ENCODE peak calls at places on chromosomes 11 and 22, in ten cellular contexts. One of them, this sample, is unnamed. For H3K27me3, the result is how much of the 10 kb centered on the place peaks cover.

GRCh38 chr11:26730711-26731460 is 9.0 kb upstream of the SLC5A12 start:
- DNase-seq in lung: no peak
- DNase-seq in CD8-positive, alpha-beta T cell: no peak
- DNase-seq in upper lobe of left lung: no peak
- DNase-seq in CD8-positive, alpha-beta memory T cell: no peak
- DNase-seq in right lobe of liver: no peak
- DNase-seq in naive thymus-derived CD4-positive, alpha-beta T cell: no peak
- DNase-seq in fibroblast of lung: peak
- DNase-seq in adrenal gland: no peak
- DNase-seq in IMR-90: peak
- DNase-seq in this sample: no peak

GRCh38 chr11:26229270-26229669 is 102.7 kb upstream of the ANO3 start:
- DNase-seq in right lobe of liver: no peak
- DNase-seq in CD8-positive, alpha-beta T cell: no peak
- DNase-seq in naive thymus-derived CD4-positive, alpha-beta T cell: no peak
- DNase-seq in fibroblast of lung: peak
- DNase-seq in CD8-positive, alpha-beta memory T cell: no peak
- DNase-seq in lung: no peak
- DNase-seq in adrenal gland: no peak
- DNase-seq in IMR-90: peak
- DNase-seq in upper lobe of left lung: no peak
- DNase-seq in this sample: no peak

GRCh38 chr11:16154715-16155396 is 201.5 kb downstream of the SOX6 start:
- DNase-seq in CD8-positive, alpha-beta T cell: no peak
- DNase-seq in lung: peak
- DNase-seq in adrenal gland: no peak
- DNase-seq in upper lobe of left lung: no peak
- DNase-seq in naive thymus-derived CD4-positive, alpha-beta T cell: no peak
- DNase-seq in right lobe of liver: no peak
- DNase-seq in IMR-90: no peak
- DNase-seq in CD8-positive, alpha-beta memory T cell: no peak
- DNase-seq in fibroblast of lung: no peak
- DNase-seq in this sample: no peak

GRCh38 chr11:64834723-64835615 is 9.5 kb downstream of the CDC42BPG start:
- DNase-seq in right lobe of liver: no peak
- DNase-seq in IMR-90: no peak
- DNase-seq in fibroblast of lung: no peak
- DNase-seq in adrenal gland: peak
- DNase-seq in CD8-positive, alpha-beta T cell: no peak
- DNase-seq in CD8-positive, alpha-beta memory T cell: no peak
- DNase-seq in upper lobe of left lung: peak
- DNase-seq in naive thymus-derived CD4-positive, alpha-beta T cell: no peak
- DNase-seq in lung: peak
- DNase-seq in this sample: no peak

GRCh38 chr22:50267591-50268390 is 2.4 kb downstream of the MAPK11 start:
- DNase-seq in adrenal gland: peak
- DNase-seq in right lobe of liver: peak
- DNase-seq in IMR-90: peak
- DNase-seq in lung: peak
- DNase-seq in upper lobe of left lung: peak
- DNase-seq in CD8-positive, alpha-beta memory T cell: no peak
- DNase-seq in naive thymus-derived CD4-positive, alpha-beta T cell: peak
- DNase-seq in fibroblast of lung: peak
- DNase-seq in CD8-positive, alpha-beta T cell: no peak
- DNase-seq in this sample: peak

GRCh38 chr22:45742866-45743450 is 71.3 kb downstream of the ATXN10 start:
- DNase-seq in upper lobe of left lung: no peak
- DNase-seq in CD8-positive, alpha-beta T cell: no peak
- DNase-seq in fibroblast of lung: peak
- DNase-seq in IMR-90: peak
- DNase-seq in lung: peak
- DNase-seq in CD8-positive, alpha-beta memory T cell: no peak
- DNase-seq in right lobe of liver: peak
- DNase-seq in adrenal gland: peak
- DNase-seq in naive thymus-derived CD4-positive, alpha-beta T cell: no peak
- DNase-seq in this sample: no peak

GRCh38 chr22:29072193-29072978 is 449 bp upstream of the KREMEN1 start:
- DNase-seq in lung: peak
- DNase-seq in right lobe of liver: peak
- DNase-seq in fibroblast of lung: peak
- DNase-seq in CD8-positive, alpha-beta memory T cell: peak
- DNase-seq in naive thymus-derived CD4-positive, alpha-beta T cell: peak
- DNase-seq in CD8-positive, alpha-beta T cell: peak
- DNase-seq in upper lobe of left lung: peak
- DNase-seq in IMR-90: peak
- DNase-seq in adrenal gland: peak
- DNase-seq in this sample: peak

GRCh38 chr11:128714121-128714520 is 20.2 kb downstream of the FLI1 start:
- DNase-seq in naive thymus-derived CD4-positive, alpha-beta T cell: no peak
- DNase-seq in right lobe of liver: peak
- DNase-seq in CD8-positive, alpha-beta memory T cell: no peak
- DNase-seq in IMR-90: no peak
- DNase-seq in upper lobe of left lung: no peak
- DNase-seq in adrenal gland: no peak
- DNase-seq in lung: no peak
- DNase-seq in fibroblast of lung: no peak
- DNase-seq in CD8-positive, alpha-beta T cell: no peak
- DNase-seq in this sample: no peak

GRCh38 chr11:19091366-19091765 is 25.6 kb upstream of the ZDHHC13 start:
- DNase-seq in lung: no peak
- DNase-seq in adrenal gland: no peak
- DNase-seq in CD8-positive, alpha-beta T cell: no peak
- DNase-seq in naive thymus-derived CD4-positive, alpha-beta T cell: no peak
- DNase-seq in IMR-90: no peak
- DNase-seq in upper lobe of left lung: no peak
- DNase-seq in right lobe of liver: no peak
- DNase-seq in CD8-positive, alpha-beta memory T cell: no peak
- DNase-seq in fibroblast of lung: no peak
- DNase-seq in this sample: no peak

GRCh38 chr22:43232445-43232844 is 45.5 kb upstream of the TTLL12 start:
- DNase-seq in upper lobe of left lung: no peak
- DNase-seq in CD8-positive, alpha-beta memory T cell: no peak
- DNase-seq in lung: no peak
- DNase-seq in IMR-90: no peak
- DNase-seq in fibroblast of lung: no peak
- DNase-seq in adrenal gland: no peak
- DNase-seq in naive thymus-derived CD4-positive, alpha-beta T cell: no peak
- DNase-seq in right lobe of liver: peak
- DNase-seq in CD8-positive, alpha-beta T cell: no peak
- DNase-seq in this sample: no peak

GRCh38 chr11:115146425-115146824 is 357.8 kb downstream of the CADM1 start:
- DNase-seq in upper lobe of left lung: no peak
- DNase-seq in lung: no peak
- DNase-seq in adrenal gland: no peak
- DNase-seq in naive thymus-derived CD4-positive, alpha-beta T cell: no peak
- DNase-seq in CD8-positive, alpha-beta T cell: no peak
- DNase-seq in fibroblast of lung: no peak
- DNase-seq in CD8-positive, alpha-beta memory T cell: no peak
- DNase-seq in IMR-90: no peak
- DNase-seq in right lobe of liver: no peak
- DNase-seq in this sample: no peak

GRCh38 chr11:1603629-1604028 is 4.6 kb downstream of the KRTAP5-3 start:
- DNase-seq in right lobe of liver: no peak
- DNase-seq in CD8-positive, alpha-beta T cell: no peak
- DNase-seq in upper lobe of left lung: no peak
- DNase-seq in IMR-90: no peak
- DNase-seq in lung: no peak
- DNase-seq in CD8-positive, alpha-beta memory T cell: no peak
- DNase-seq in adrenal gland: no peak
- DNase-seq in fibroblast of lung: no peak
- DNase-seq in naive thymus-derived CD4-positive, alpha-beta T cell: no peak
- DNase-seq in this sample: no peak
- H3K27me3 ChIP-seq in right lobe of liver: under half
- H3K27me3 ChIP-seq in CD8-positive, alpha-beta T cell: under half
- H3K27me3 ChIP-seq in upper lobe of left lung: under half
- H3K27me3 ChIP-seq in IMR-90: half or more
- H3K27me3 ChIP-seq in lung: under half
- H3K27me3 ChIP-seq in CD8-positive, alpha-beta memory T cell: under half
- H3K27me3 ChIP-seq in adrenal gland: under half
- H3K27me3 ChIP-seq in fibroblast of lung: under half
- H3K27me3 ChIP-seq in naive thymus-derived CD4-positive, alpha-beta T cell: under half
- H3K27me3 ChIP-seq in this sample: under half

DNA sequence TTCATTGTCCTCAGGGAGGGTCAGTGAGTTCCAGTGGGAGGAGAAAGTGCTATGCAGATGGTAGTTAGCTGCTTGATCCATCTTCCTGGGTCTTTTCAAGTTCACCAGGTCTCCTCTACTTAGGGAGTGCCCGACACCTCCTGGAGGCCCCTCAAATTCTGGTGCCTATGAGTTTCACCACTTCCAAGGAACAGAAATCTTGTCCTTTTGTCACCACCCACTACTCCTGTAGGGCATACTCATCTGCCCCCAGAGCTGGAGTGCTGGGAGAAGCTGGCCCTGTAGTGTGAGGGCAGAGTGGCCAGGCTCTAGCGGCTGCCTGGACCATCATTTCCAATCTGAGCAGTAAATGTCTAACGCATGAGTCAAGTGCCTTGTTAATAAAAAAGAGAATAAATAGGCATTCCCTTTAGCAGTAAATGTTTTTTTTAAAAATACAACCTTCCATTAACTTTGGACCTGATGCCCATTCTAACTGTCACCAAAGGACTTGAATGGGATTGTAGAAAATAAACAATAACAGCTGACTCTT is 12.5 kb downstream of the IRAG1 start:
- DNase-seq in fibroblast of lung: no peak
- DNase-seq in right lobe of liver: no peak
- DNase-seq in lung: no peak
- DNase-seq in upper lobe of left lung: no peak
- DNase-seq in adrenal gland: no peak
- DNase-seq in CD8-positive, alpha-beta T cell: no peak
- DNase-seq in IMR-90: peak
- DNase-seq in naive thymus-derived CD4-positive, alpha-beta T cell: no peak
- DNase-seq in CD8-positive, alpha-beta memory T cell: no peak
- DNase-seq in this sample: no peak
- H3K27ac ChIP-seq in fibroblast of lung: no peak
- H3K27ac ChIP-seq in right lobe of liver: no peak
- H3K27ac ChIP-seq in lung: no peak
- H3K27ac ChIP-seq in upper lobe of left lung: no peak
- H3K27ac ChIP-seq in adrenal gland: no peak
- H3K27ac ChIP-seq in CD8-positive, alpha-beta T cell: no peak
- H3K27ac ChIP-seq in IMR-90: peak
- H3K27ac ChIP-seq in naive thymus-derived CD4-positive, alpha-beta T cell: no peak
- H3K27ac ChIP-seq in CD8-positive, alpha-beta memory T cell: no peak
- H3K27ac ChIP-seq in this sample: no peak

GRCh38 chr11:1545432-1545831 is 26.6 kb downstream of the DUSP8 start:
- DNase-seq in adrenal gland: no peak
- DNase-seq in naive thymus-derived CD4-positive, alpha-beta T cell: no peak
- DNase-seq in lung: no peak
- DNase-seq in upper lobe of left lung: no peak
- DNase-seq in CD8-positive, alpha-beta memory T cell: no peak
- DNase-seq in IMR-90: no peak
- DNase-seq in CD8-positive, alpha-beta T cell: no peak
- DNase-seq in right lobe of liver: no peak
- DNase-seq in fibroblast of lung: no peak
- DNase-seq in this sample: no peak
- H3K27me3 ChIP-seq in adrenal gland: under half
- H3K27me3 ChIP-seq in naive thymus-derived CD4-positive, alpha-beta T cell: under half
- H3K27me3 ChIP-seq in lung: under half
- H3K27me3 ChIP-seq in upper lobe of left lung: under half
- H3K27me3 ChIP-seq in CD8-positive, alpha-beta memory T cell: under half
- H3K27me3 ChIP-seq in IMR-90: half or more
- H3K27me3 ChIP-seq in CD8-positive, alpha-beta T cell: under half
- H3K27me3 ChIP-seq in right lobe of liver: under half
- H3K27me3 ChIP-seq in fibroblast of lung: under half
- H3K27me3 ChIP-seq in this sample: under half

DNA sequence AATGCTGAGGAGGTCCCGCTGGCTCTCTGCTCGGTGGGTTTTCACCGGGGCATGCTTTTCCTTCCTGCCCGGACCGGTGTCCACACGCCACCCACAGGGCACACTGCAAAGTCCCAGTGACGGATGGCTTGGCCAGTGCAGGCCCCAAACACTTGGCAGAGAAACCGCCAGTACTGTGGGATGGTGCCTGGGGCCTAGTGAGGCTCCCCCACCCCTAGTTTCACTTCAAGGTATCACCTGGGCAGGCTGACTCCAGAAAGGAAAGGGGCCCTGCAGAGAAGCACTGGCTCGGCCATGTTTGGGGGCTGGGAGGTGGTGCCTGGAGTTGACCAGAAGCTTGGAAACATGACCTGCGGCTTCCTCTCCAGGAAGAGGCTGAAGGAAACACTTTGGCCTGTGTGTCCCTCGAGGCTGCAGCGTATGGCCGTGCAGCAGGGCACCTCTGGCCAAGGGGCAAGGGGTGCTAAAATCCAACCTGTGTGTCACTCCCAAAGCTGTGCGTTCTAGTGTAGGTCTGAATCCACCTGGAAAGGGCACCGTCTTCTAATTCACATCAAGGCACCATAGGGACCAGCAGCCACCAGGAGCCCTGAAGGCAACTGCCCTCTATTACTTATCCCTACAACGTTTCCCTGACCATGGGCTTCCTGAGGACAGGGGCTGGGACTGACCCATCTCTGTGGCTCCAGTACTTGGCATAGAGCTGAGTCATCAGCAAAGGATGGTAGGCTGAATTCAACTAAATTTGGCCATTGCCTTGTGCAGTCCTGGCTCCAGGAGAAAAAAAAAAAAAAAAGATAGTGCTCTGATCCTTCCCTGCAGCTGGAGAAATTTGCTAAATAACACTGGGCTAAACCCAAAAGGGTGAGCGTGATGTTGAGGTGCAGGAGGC is 22.6 kb downstream of the TPBGL start:
- DNase-seq in right lobe of liver: peak
- DNase-seq in CD8-positive, alpha-beta memory T cell: no peak
- DNase-seq in lung: no peak
- DNase-seq in fibroblast of lung: peak
- DNase-seq in CD8-positive, alpha-beta T cell: no peak
- DNase-seq in naive thymus-derived CD4-positive, alpha-beta T cell: no peak
- DNase-seq in upper lobe of left lung: no peak
- DNase-seq in adrenal gland: no peak
- DNase-seq in IMR-90: no peak
- DNase-seq in this sample: no peak
- H3K27ac ChIP-seq in right lobe of liver: no peak
- H3K27ac ChIP-seq in CD8-positive, alpha-beta memory T cell: no peak
- H3K27ac ChIP-seq in lung: no peak
- H3K27ac ChIP-seq in fibroblast of lung: no peak
- H3K27ac ChIP-seq in CD8-positive, alpha-beta T cell: no peak
- H3K27ac ChIP-seq in naive thymus-derived CD4-positive, alpha-beta T cell: no peak
- H3K27ac ChIP-seq in upper lobe of left lung: no peak
- H3K27ac ChIP-seq in adrenal gland: no peak
- H3K27ac ChIP-seq in IMR-90: no peak
- H3K27ac ChIP-seq in this sample: no peak

DNA sequence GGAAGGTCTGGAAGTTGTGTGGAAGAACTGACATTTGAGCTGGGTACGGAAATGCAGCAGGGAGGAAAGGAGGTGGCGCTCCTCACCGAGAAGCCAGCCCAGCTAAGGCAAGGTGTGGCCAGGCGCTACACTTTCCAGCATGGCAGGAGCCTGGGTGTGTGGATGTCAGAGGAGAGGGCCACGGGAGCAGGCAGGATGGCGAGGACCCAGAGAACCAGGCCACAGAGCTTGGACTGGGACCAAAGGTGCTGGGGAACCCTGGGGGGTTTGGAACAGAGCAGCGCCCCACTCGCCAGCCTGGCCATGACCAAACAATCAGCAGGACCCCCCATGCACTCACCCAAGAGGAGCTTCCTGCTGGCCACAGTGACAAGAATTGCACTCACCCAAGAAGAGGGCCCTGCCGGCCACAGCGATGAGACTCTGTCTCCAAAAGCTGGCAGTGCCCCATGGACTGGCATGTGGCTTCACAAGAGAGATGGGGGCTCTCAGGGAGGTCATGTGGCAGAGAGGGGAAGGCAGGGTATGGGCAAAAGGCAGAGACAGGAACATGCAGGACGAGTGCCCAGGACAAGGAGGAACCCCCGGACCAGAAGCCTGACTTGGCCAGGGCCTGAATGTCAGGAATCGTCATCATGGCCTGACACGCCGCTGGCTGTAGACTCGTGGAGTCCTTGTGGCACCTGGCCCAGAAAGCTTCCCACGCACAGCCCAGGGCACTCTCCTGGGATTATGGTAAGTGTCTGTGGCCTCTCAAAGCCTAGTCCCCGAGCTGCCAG is 45.4 kb downstream of the IGF2 start:
- DNase-seq in lung: no peak
- DNase-seq in CD8-positive, alpha-beta T cell: no peak
- DNase-seq in CD8-positive, alpha-beta memory T cell: no peak
- DNase-seq in IMR-90: no peak
- DNase-seq in naive thymus-derived CD4-positive, alpha-beta T cell: no peak
- DNase-seq in adrenal gland: peak
- DNase-seq in upper lobe of left lung: peak
- DNase-seq in fibroblast of lung: no peak
- DNase-seq in right lobe of liver: peak
- DNase-seq in this sample: peak
- H3K27me3 ChIP-seq in lung: under half
- H3K27me3 ChIP-seq in CD8-positive, alpha-beta T cell: under half
- H3K27me3 ChIP-seq in CD8-positive, alpha-beta memory T cell: under half
- H3K27me3 ChIP-seq in IMR-90: under half
- H3K27me3 ChIP-seq in naive thymus-derived CD4-positive, alpha-beta T cell: under half
- H3K27me3 ChIP-seq in adrenal gland: under half
- H3K27me3 ChIP-seq in upper lobe of left lung: under half
- H3K27me3 ChIP-seq in fibroblast of lung: under half
- H3K27me3 ChIP-seq in right lobe of liver: under half
- H3K27me3 ChIP-seq in this sample: under half